ENCODE peak calls at places on chromosome 20, in eight cellular contexts. S, D, U, T, Z, M, F and G are unnamed samples.
A peak's percentile ranks its signal among the peaks of the same experiment; 100 is the strongest.

GRCh38 chr20:59047938-59048680 is 5.5 kb upstream of the PRELID3B start:
- DNase-seq in S (peak; percentile 85), D (no peak), U (no peak), T (no peak), Z (peak; percentile 96), M (no peak), F (peak; percentile 85), G (no peak)

GRCh38 chr20:48648482-48649051 is 179.2 kb downstream of the PREX1 start:
- DNase-seq in S (no peak), D (no peak), U (no peak), T (no peak), Z (peak; percentile 13), M (no peak), F (no peak), G (no peak)

GRCh38 chr20:23666698-23667097 is 22.1 kb downstream of the CST4 start:
- DNase-seq in S (no peak), D (no peak), U (no peak), T (no peak), Z (no peak), M (no peak), F (no peak), G (no peak)

GRCh38 chr20:24777746-24778145 is 171.3 kb upstream of the CST7 start:
- DNase-seq in S (no peak), D (no peak), U (no peak), T (no peak), Z (no peak), M (no peak), F (peak; percentile 10), G (no peak)

GRCh38 chr20:41242352-41242751 is 75.2 kb downstream of the ZHX3 start:
- DNase-seq in S (no peak), D (no peak), U (no peak), T (no peak), Z (no peak), M (no peak), F (no peak), G (no peak)

GRCh38 chr20:48681201-48681881 is 146.5 kb downstream of the PREX1 start:
- DNase-seq in S (no peak), D (no peak), U (no peak), T (no peak), Z (no peak), M (no peak), F (no peak), G (no peak)

GRCh38 chr20:14888172-14888571 is 550.8 kb upstream of the FLRT3 start:
- DNase-seq in S (no peak), D (no peak), U (no peak), T (no peak), Z (no peak), M (no peak), F (no peak), G (no peak)

GRCh38 chr20:40233401-40233800 is 455.6 kb downstream of the MAFB start:
- DNase-seq in S (no peak), D (no peak), U (no peak), T (no peak), Z (no peak), M (no peak), F (peak; percentile 20), G (no peak)

DNA sequence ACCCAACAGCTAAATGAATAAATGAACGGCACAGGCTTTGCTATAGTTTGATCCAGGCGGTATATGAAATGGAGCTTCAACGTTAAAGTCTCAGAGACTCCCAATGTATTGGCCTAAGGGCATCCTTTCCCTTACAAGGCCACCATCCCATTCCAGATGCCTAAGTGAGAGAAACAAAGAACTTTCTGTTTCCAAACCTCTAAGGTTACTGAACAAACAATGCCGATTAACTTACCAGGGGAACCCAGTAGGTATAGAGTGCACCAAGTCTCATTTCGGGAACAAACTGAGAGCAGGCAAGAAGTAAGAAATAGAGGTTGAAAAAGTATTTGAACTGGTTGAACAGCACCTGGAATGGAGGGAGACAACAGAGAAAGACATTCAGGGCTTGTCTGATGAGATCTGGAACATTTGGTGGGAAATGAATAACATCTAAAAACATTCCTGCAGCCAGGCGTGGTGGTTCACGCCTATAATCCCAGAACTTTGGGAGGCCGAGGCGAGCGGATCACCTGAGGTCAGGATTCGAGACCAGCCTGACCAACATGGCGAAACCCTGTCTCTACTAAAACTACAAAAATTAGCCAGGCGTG is 42.5 kb downstream of the ATP9A start:
- DNase-seq in S (no peak), D (no peak), U (no peak), T (no peak), Z (peak; percentile 98), M (no peak), F (no peak), G (no peak)
- H3K4me1 ChIP-seq in S (no peaks in the 10 kb centered on the region), D (peaks cover 6% of the 10 kb centered on the region), U (no peaks in the 10 kb centered on the region), T (no peaks in the 10 kb centered on the region), Z (peaks cover 39% of the 10 kb centered on the region), M (no peaks in the 10 kb centered on the region), F (no peaks in the 10 kb centered on the region), G (no peaks in the 10 kb centered on the region)

GRCh38 chr20:51571470-51571794 is 28.9 kb upstream of the NFATC2 start:
- DNase-seq in S (no peak), D (no peak), U (no peak), T (no peak), Z (no peak), M (no peak), F (no peak), G (no peak)

GRCh38 chr20:51570755-51571469 is 28.4 kb upstream of the NFATC2 start:
- DNase-seq in S (no peak), D (no peak), U (no peak), T (no peak), Z (no peak), M (no peak), F (peak; percentile 61), G (no peak)

GRCh38 chr20:51574248-51575033 is 31.9 kb upstream of the NFATC2 start:
- DNase-seq in S (no peak), D (no peak), U (no peak), T (no peak), Z (peak; percentile 45), M (no peak), F (peak; percentile 49), G (no peak)

GRCh38 chr20:51575486-51575885 is 33.0 kb upstream of the NFATC2 start:
- DNase-seq in S (no peak), D (no peak), U (no peak), T (no peak), Z (no peak), M (no peak), F (no peak), G (no peak)

GRCh38 chr20:51573576-51574243 is 31.2 kb upstream of the NFATC2 start:
- DNase-seq in S (no peak), D (no peak), U (no peak), T (no peak), Z (peak; percentile 80), M (no peak), F (peak; percentile 58), G (no peak)
- TF ChIP-seq EZH2phosphoT487 in S (no peak), D (no peak), U (no peak), T (no peak), Z (no peak), M (no peak), F (no peak), G (no peak)

GRCh38 chr20:17669306-17669931 is 12.6 kb downstream of the RRBP1 start:
- DNase-seq in S (no peak), D (no peak), U (no peak), T (no peak), Z (no peak), M (peak; percentile 53), F (peak; percentile 43), G (no peak)

GRCh38 chr20:17671051-17671450 is 11.0 kb downstream of the RRBP1 start:
- DNase-seq in S (no peak), D (no peak), U (no peak), T (no peak), Z (no peak), M (no peak), F (no peak), G (no peak)

GRCh38 chr20:17668432-17668831 is 13.6 kb downstream of the RRBP1 start:
- DNase-seq in S (no peak), D (no peak), U (no peak), T (no peak), Z (no peak), M (no peak), F (no peak), G (no peak)

GRCh38 chr20:17673082-17673481 is 9.0 kb downstream of the RRBP1 start:
- DNase-seq in S (no peak), D (no peak), U (no peak), T (no peak), Z (no peak), M (no peak), F (no peak), G (no peak)

GRCh38 chr20:17671565-17671964 is 10.5 kb downstream of the RRBP1 start:
- DNase-seq in S (no peak), D (no peak), U (no peak), T (no peak), Z (no peak), M (no peak), F (no peak), G (no peak)
- H3K79me2 ChIP-seq in S (peaks cover 100% of the 10 kb centered on the region), D (peaks cover 91% of the 10 kb centered on the region), U (peaks cover 30% of the 10 kb centered on the region), T (peaks cover 98% of the 10 kb centered on the region), Z (peaks cover 100% of the 10 kb centered on the region), M (peaks cover 100% of the 10 kb centered on the region), F (peaks cover 100% of the 10 kb centered on the region), G (no peaks in the 10 kb centered on the region)

DNA sequence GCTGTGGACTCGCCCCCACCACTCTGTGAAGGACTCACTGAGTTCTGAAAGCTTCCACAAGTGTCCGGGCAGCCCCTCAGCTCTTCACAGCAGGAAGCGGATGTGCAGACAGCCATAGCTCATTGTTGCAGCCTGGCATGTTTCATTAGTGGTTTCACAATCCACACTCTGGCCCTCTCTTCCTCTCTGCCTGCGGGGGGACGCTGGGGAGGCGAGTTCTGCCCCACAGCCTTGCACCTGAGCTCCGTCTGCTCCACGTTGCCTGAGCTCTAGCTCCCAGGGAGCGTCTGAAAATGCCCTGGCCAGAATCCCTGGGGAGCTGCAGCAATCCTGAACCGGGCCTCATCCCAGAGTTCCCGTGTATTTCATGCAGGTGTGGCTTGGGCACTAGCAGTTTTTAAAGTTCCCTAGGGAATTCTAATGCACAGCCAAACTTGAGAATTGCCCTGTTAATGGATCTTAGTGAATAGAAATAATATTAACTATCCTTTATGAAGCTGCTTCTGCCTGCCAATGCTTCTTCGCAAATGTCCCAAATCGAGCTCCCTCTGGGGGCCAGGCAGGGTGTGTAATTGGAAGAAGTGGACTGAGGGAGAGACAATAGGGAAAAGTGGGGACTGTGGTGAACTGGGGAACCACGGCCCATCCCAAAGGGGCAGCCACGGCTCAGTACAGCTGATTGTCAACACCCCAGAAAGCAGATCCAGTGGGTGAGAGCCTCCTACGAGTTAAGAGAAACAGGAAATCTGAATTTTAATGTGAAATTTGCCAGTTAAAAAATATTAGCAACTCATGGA is 51.5 kb downstream of the CTCFL start:
- DNase-seq in S (no peak), D (no peak), U (no peak), T (peak; percentile 36), Z (no peak), M (peak; percentile 86), F (no peak), G (peak; percentile 93)
- H3K4me1 ChIP-seq in S (no peaks in the 10 kb centered on the region), D (peaks cover 15% of the 10 kb centered on the region), U (peaks cover 48% of the 10 kb centered on the region), T (peaks cover 15% of the 10 kb centered on the region), Z (no peaks in the 10 kb centered on the region), M (peaks cover 63% of the 10 kb centered on the region), F (no peaks in the 10 kb centered on the region), G (peaks cover 99% of the 10 kb centered on the region)

GRCh38 chr20:17226410-17227198 is at the start of gene PCSK2:
- DNase-seq in S (peak; percentile 93), D (no peak), U (peak; percentile 97), T (peak; percentile 96), Z (no peak), M (no peak), F (peak; percentile 67), G (no peak)
- TF ChIP-seq EZH2phosphoT487 in S (no peak), D (no peak), U (no peak), T (no peak), Z (no peak), M (no peak), F (no peak), G (no peak)